ENCODE peak calls at places on chromosomes 3 and 15, in six cellular contexts. M, V, C, U, R and H are unnamed samples.

GRCh38 chr15:39934415-39935044 is 615 bp downstream of the EIF2AK4 start:
- DNase-seq in M (no peak), V (no peak), C (no peak), U (no peak), R (peak; percentile 9), H (no peak)

GRCh38 chr3:138199847-138200246 is 12.7 kb downstream of the ARMC8 start:
- DNase-seq in M (no peak), V (no peak), C (no peak), U (no peak), R (no peak), H (no peak)

GRCh38 chr15:96336045-96336642 is 5.6 kb downstream of the NR2F2 start:
- DNase-seq in M (no peak), V (no peak), C (no peak), U (no peak), R (no peak), H (no peak)

GRCh38 chr3:57803647-57804081 is 47.6 kb downstream of the SLMAP start:
- DNase-seq in M (no peak), V (peak; percentile 76), C (no peak), U (no peak), R (no peak), H (peak; percentile 86)

GRCh38 chr3:23096041-23096440 is 107.1 kb upstream of the UBE2E2 start:
- DNase-seq in M (no peak), V (no peak), C (no peak), U (no peak), R (no peak), H (no peak)

GRCh38 chr3:4524423-4524769 is 31.2 kb downstream of the ITPR1 start:
- DNase-seq in M (no peak), V (no peak), C (no peak), U (no peak), R (peak; percentile 20), H (no peak)

GRCh38 chr3:148158210-148158609 is 539.5 kb upstream of the AGTR1 start:
- DNase-seq in M (no peak), V (peak; percentile 74), C (no peak), U (no peak), R (no peak), H (peak; percentile 76)

GRCh38 chr3:101941253-101942039 is 92.1 kb downstream of the NFKBIZ start:
- DNase-seq in M (no peak), V (no peak), C (no peak), U (no peak), R (no peak), H (peak; percentile 56)

GRCh38 chr15:56241374-56242085 is 2.1 kb downstream of the RFX7 start:
- DNase-seq in M (no peak), V (no peak), C (no peak), U (no peak), R (no peak), H (no peak)

GRCh38 chr3:194672876-194673275 is 885 bp upstream of the LSG1 start:
- DNase-seq in M (no peak), V (no peak), C (no peak), U (no peak), R (no peak), H (no peak)

GRCh38 chr15:99954361-99955180 is 221.3 kb upstream of the LYSMD4 start:
- DNase-seq in M (no peak), V (no peak), C (no peak), U (no peak), R (no peak), H (no peak)

GRCh38 chr3:32109256-32109655 is 2.8 kb downstream of the GPD1L start:
- DNase-seq in M (no peak), V (no peak), C (peak; percentile 91), U (no peak), R (no peak), H (peak; percentile 80)

GRCh38 chr3:143309622-143310190 is 190.1 kb downstream of the CHST2 start:
- DNase-seq in M (no peak), V (no peak), C (no peak), U (no peak), R (no peak), H (no peak)

GRCh38 chr3:129577925-129578742 is 28.3 kb downstream of the PLXND1 start:
- DNase-seq in M (peak; percentile 75), V (no peak), C (no peak), U (no peak), R (no peak), H (no peak)

GRCh38 chr15:29283371-29283770 is 13.7 kb upstream of the NSMCE3 start:
- DNase-seq in M (no peak), V (no peak), C (no peak), U (no peak), R (no peak), H (no peak)

GRCh38 chr15:26260517-26261133 is 397.5 kb upstream of the ATP10A start:
- DNase-seq in M (peak; percentile 22), V (no peak), C (no peak), U (no peak), R (peak; percentile 1), H (no peak)

GRCh38 chr15:70284438-70285214 is 186.9 kb upstream of the TLE3 start:
- DNase-seq in M (no peak), V (no peak), C (peak; percentile 57), U (no peak), R (no peak), H (no peak)

GRCh38 chr15:55737373-55737772 is 5.6 kb downstream of the PRTG start:
- DNase-seq in M (no peak), V (peak; percentile 8), C (no peak), U (no peak), R (no peak), H (no peak)

GRCh38 chr3:117734431-117734830 is 1024.9 kb downstream of the TUSC7 start:
- DNase-seq in M (no peak), V (no peak), C (no peak), U (no peak), R (no peak), H (peak; percentile 20)

GRCh38 chr3:58052373-58053273 is 44.4 kb downstream of the FLNB start:
- DNase-seq in M (no peak), V (peak; percentile 93), C (peak; percentile 77), U (no peak), R (peak; percentile 83), H (peak; percentile 96)

GRCh38 chr3:186208328-186208989 is 99.6 kb upstream of the ETV5 start:
- DNase-seq in M (no peak), V (no peak), C (no peak), U (no peak), R (no peak), H (no peak)

GRCh38 chr15:90142216-90143175 is 40.2 kb upstream of the IDH2 start:
- DNase-seq in M (no peak), V (no peak), C (no peak), U (no peak), R (no peak), H (no peak)

GRCh38 chr3:99242271-99242670 is 340.8 kb upstream of the DCBLD2 start:
- DNase-seq in M (no peak), V (no peak), C (no peak), U (no peak), R (no peak), H (no peak)

GRCh38 chr15:75153084-75153483 is 48.6 kb upstream of the C15orf39 start:
- DNase-seq in M (peak; percentile 65), V (no peak), C (no peak), U (no peak), R (peak; percentile 82), H (no peak)

GRCh38 chr3:129119365-129120100 is 2.1 kb downstream of the RAB43 start:
- DNase-seq in M (no peak), V (no peak), C (no peak), U (no peak), R (peak; percentile 86), H (no peak)

GRCh38 chr3:108894981-108895380 is 58.7 kb downstream of the GUCA1C start:
- DNase-seq in M (no peak), V (no peak), C (no peak), U (no peak), R (no peak), H (peak; percentile 5)

GRCh38 chr3:110767156-110767555 is 304.5 kb upstream of the NECTIN3 start:
- DNase-seq in M (no peak), V (no peak), C (no peak), U (no peak), R (no peak), H (peak; percentile 56)

GRCh38 chr3:49701388-49702077 is 12.2 kb downstream of the RNF123 start:
- DNase-seq in M (no peak), V (no peak), C (no peak), U (no peak), R (peak; percentile 24), H (no peak)